ENCODE peak calls at places on chromosomes 12 and 14, in ten cellular contexts. E is NCI-H1694; M is GM23248; L is ACHN; B is NCI-H146; C is NCI-H1436; D is CD4-positive, alpha-beta T cell; K is GM12891; J is A549; Z is suprapubic skin. T is an unnamed sample.

GRCh38 chr12:3144495-3144894 is 67.3 kb downstream of the TSPAN9 start:
- DNase-seq in D (no peak), J (no peak), Z (no peak), L (no peak), K (no peak), M (no peak), E (no peak), C (no peak), B (no peak), T (no peak)

GRCh38 chr12:50052964-50053363 is 4.4 kb upstream of the ASIC1 start:
- DNase-seq in Z (no peak), M (no peak), K (no peak), C (peak; percentile 28), B (peak; percentile 26), J (no peak), D (no peak), L (no peak), E (peak; percentile 60), T (no peak)

GRCh38 chr14:101231828-101232227 is 328.3 kb upstream of the RTL1 start:
- DNase-seq in B (no peak), E (no peak), L (no peak), D (no peak), M (no peak), Z (no peak), C (no peak), K (no peak), J (no peak), T (no peak)

GRCh38 chr14:56333361-56334279 is 215.4 kb downstream of the PELI2 start:
- DNase-seq in J (peak; percentile 30), C (no peak), K (no peak), E (peak; percentile 40), B (peak; percentile 31), D (no peak), Z (no peak), L (peak; percentile 11), M (peak; percentile 82), T (no peak)

GRCh38 chr12:106145539-106146447 is 7.0 kb upstream of the NUAK1 start:
- DNase-seq in C (no peak), L (no peak), Z (no peak), E (no peak), J (no peak), K (no peak), D (no peak), B (no peak), M (no peak), T (no peak)

GRCh38 chr14:100586520-100587247 is 533 bp downstream of the BEGAIN start:
- DNase-seq in Z (no peak), M (peak; percentile 49), E (peak; percentile 28), J (peak; percentile 51), K (no peak), B (peak; percentile 77), L (peak; percentile 4), D (no peak), C (peak; percentile 77), T (peak; percentile 39)

GRCh38 chr12:85390281-85390680 is 110.3 kb downstream of the ALX1 start:
- DNase-seq in B (no peak), J (no peak), M (no peak), L (no peak), D (no peak), K (no peak), C (no peak), E (no peak), Z (no peak), T (no peak)

GRCh38 chr14:75279739-75280447 is 1.3 kb downstream of the FOS start:
- DNase-seq in B (no peak), M (peak; percentile 57), D (no peak), L (no peak), E (no peak), J (no peak), Z (no peak), C (no peak), K (no peak), T (no peak)

GRCh38 chr14:101354726-101355125 is 206.6 kb upstream of the DIO3 start:
- DNase-seq in Z (peak; percentile 29), C (no peak), E (no peak), M (no peak), B (no peak), D (no peak), J (no peak), K (no peak), L (no peak), T (no peak)

GRCh38 chr12:117334098-117334497 is 27.3 kb downstream of the NOS1 start:
- DNase-seq in B (no peak), M (no peak), Z (no peak), E (no peak), J (no peak), D (no peak), L (no peak), C (no peak), K (no peak), T (no peak)

GRCh38 chr14:64760146-64760755 is 56.0 kb downstream of the PLEKHG3 start:
- DNase-seq in K (peak; percentile 70), M (peak; percentile 52), C (peak; percentile 19), L (peak; percentile 44), J (peak; percentile 91), B (peak; percentile 18), D (peak; percentile 61), E (peak; percentile 37), Z (no peak), T (no peak)

GRCh38 chr12:124904306-124905098 is 9.9 kb downstream of the UBC start:
- DNase-seq in E (no peak), B (peak; percentile 51), C (no peak), K (no peak), L (peak; percentile 88), J (peak; percentile 89), M (peak; percentile 99), D (no peak), Z (peak; percentile 94), T (no peak)

GRCh38 chr12:63808631-63809030 is 28.9 kb downstream of the RXYLT1 start:
- DNase-seq in C (no peak), Z (no peak), L (no peak), E (no peak), B (no peak), D (no peak), J (no peak), M (no peak), K (no peak), T (no peak)

GRCh38 chr14:29548948-29549370 is 378.7 kb downstream of the PRKD1 start:
- DNase-seq in B (peak; percentile 75), M (peak; percentile 81), L (peak; percentile 63), C (peak; percentile 65), E (peak; percentile 88), J (peak; percentile 38), Z (no peak), D (no peak), K (peak; percentile 12), T (peak; percentile 41)

GRCh38 chr12:50353404-50353803 is 43.0 kb downstream of the FAM186A start:
- DNase-seq in J (no peak), Z (no peak), C (no peak), K (no peak), M (no peak), D (no peak), E (no peak), L (no peak), B (no peak), T (no peak)

GRCh38 chr12:72230589-72230988 is 41.6 kb upstream of the TRHDE start:
- DNase-seq in B (no peak), E (no peak), C (no peak), K (no peak), M (peak; percentile 2), D (no peak), L (no peak), Z (no peak), J (no peak), T (no peak)

GRCh38 chr12:49026678-49027480 is 8.3 kb upstream of the PRKAG1 start:
- DNase-seq in Z (no peak), C (no peak), K (no peak), B (no peak), J (no peak), E (no peak), L (no peak), D (no peak), M (no peak), T (no peak)

GRCh38 chr14:39267592-39268112 is 33.9 kb downstream of the MIA2 start:
- DNase-seq in K (no peak), C (no peak), L (peak; percentile 30), J (no peak), B (peak; percentile 63), M (no peak), E (no peak), Z (no peak), D (no peak), T (no peak)

GRCh38 chr12:66405395-66405794 is 103.1 kb downstream of the HELB start:
- DNase-seq in L (no peak), M (peak; percentile 60), J (no peak), D (no peak), B (no peak), Z (no peak), C (no peak), K (no peak), E (no peak), T (no peak)

GRCh38 chr14:95056476-95056875 is 100.9 kb downstream of the DICER1 start:
- DNase-seq in Z (no peak), D (no peak), E (no peak), C (peak; percentile 62), M (no peak), L (no peak), K (no peak), B (peak; percentile 88), J (no peak), T (peak; percentile 86)

GRCh38 chr12:11684811-11685210 is 35.3 kb downstream of the ETV6 start:
- DNase-seq in K (no peak), M (no peak), D (no peak), Z (no peak), L (no peak), C (no peak), J (no peak), B (no peak), E (no peak), T (no peak)

T was measured in DMS79.